ENCODE peak calls at places on chromosomes 3 and 15, in ten cellular contexts. O is IMR-90; Y is adrenal gland; C is tibial artery; S is PC-3; N is CD8-positive, alpha-beta T cell; W is H1; R is AG04450; D is cardiac muscle cell; Z is left ventricle myocardium inferior. F is an unnamed sample.
A peak's percentile ranks its signal among the peaks of the same experiment; 100 is the strongest.

GRCh38 chr3:190773948-190774347 is 88.5 kb downstream of the GMNC start:
- DNase-seq in Z (peak; percentile 22), D (no peak), S (no peak), Y (no peak), N (no peak), W (no peak), O (no peak), R (no peak), C (no peak), F (no peak)

GRCh38 chr3:147616998-147617619 is 207.9 kb downstream of the ZIC1 start:
- DNase-seq in Y (no peak), N (no peak), Z (no peak), W (no peak), C (no peak), D (peak; percentile 70), O (peak; percentile 12), S (peak; percentile 48), R (no peak), F (no peak)

GRCh38 chr3:128271536-128272332 is 118.5 kb downstream of the EEFSEC start:
- DNase-seq in O (no peak), N (peak; percentile 15), W (no peak), Y (no peak), S (no peak), C (no peak), Z (no peak), D (no peak), R (no peak), F (no peak)

GRCh38 chr15:27589782-27590181 is 509.3 kb downstream of the OCA2 start:
- DNase-seq in R (no peak), Z (no peak), N (no peak), Y (no peak), D (no peak), W (no peak), S (no peak), O (no peak), C (no peak), F (no peak)

GRCh38 chr3:52333869-52334557 is 17.9 kb downstream of the DNAH1 start:
- DNase-seq in S (peak; percentile 96), Y (no peak), C (no peak), Z (no peak), N (no peak), R (no peak), D (no peak), O (peak; percentile 35), W (no peak), F (no peak)

GRCh38 chr3:116339441-116340028 is 105.8 kb downstream of the LSAMP start:
- DNase-seq in D (no peak), R (peak; percentile 7), N (no peak), W (no peak), C (no peak), Z (peak; percentile 25), Y (peak; percentile 28), S (no peak), O (peak; percentile 88), F (no peak)

GRCh38 chr3:195616681-195617080 is 32.9 kb upstream of the APOD start:
- DNase-seq in Z (no peak), W (no peak), Y (no peak), C (no peak), D (no peak), N (no peak), O (no peak), R (no peak), S (no peak), F (no peak)

GRCh38 chr3:196268270-196269163 is 19.0 kb downstream of the PCYT1A start:
- DNase-seq in Y (no peak), N (no peak), C (no peak), O (peak; percentile 75), S (peak; percentile 91), D (no peak), W (peak; percentile 31), R (no peak), Z (no peak), F (no peak)

GRCh38 chr3:54965746-54966145 is 37.9 kb upstream of the LRTM1 start:
- DNase-seq in W (no peak), N (no peak), Y (peak; percentile 23), Z (no peak), D (no peak), R (peak; percentile 90), O (peak; percentile 95), S (no peak), C (no peak), F (no peak)

GRCh38 chr15:69998541-69999391 is 99.0 kb downstream of the TLE3 start:
- DNase-seq in C (no peak), N (no peak), R (no peak), Z (no peak), W (no peak), S (no peak), D (no peak), Y (no peak), O (no peak), F (no peak)

GRCh38 chr3:115217678-115218451 is 70.8 kb upstream of the ZBTB20 start:
- DNase-seq in Z (no peak), Y (peak; percentile 35), O (peak; percentile 71), W (peak; percentile 25), R (peak; percentile 47), D (peak; percentile 67), N (no peak), S (peak; percentile 72), C (no peak), F (no peak)

GRCh38 chr3:141796436-141797166 is 33.4 kb downstream of the GRK7 start:
- DNase-seq in D (no peak), Z (no peak), N (peak; percentile 74), Y (peak; percentile 13), C (no peak), S (no peak), O (no peak), W (no peak), R (no peak), F (peak; percentile 16)

GRCh38 chr3:46884427-46884826 is 6.9 kb downstream of the PTH1R start:
- DNase-seq in W (no peak), S (no peak), Y (no peak), C (no peak), D (no peak), O (no peak), R (no peak), N (no peak), Z (no peak), F (no peak)
- H3K27me3 ChIP-seq in W (peaks cover 50% of the 10 kb centered on the region), S (peaks cover 28% of the 10 kb centered on the region), Y (peaks cover 12% of the 10 kb centered on the region), C (no peaks in the 10 kb centered on the region), D (no peaks in the 10 kb centered on the region), O (peaks cover 78% of the 10 kb centered on the region), R (peaks cover 79% of the 10 kb centered on the region), N (peaks cover 20% of the 10 kb centered on the region), Z (peaks cover 43% of the 10 kb centered on the region), F (peaks cover 19% of the 10 kb centered on the region)

GRCh38 chr15:25061808-25062550 is 107.2 kb downstream of the SNRPN start:
- DNase-seq in Y (no peak), S (no peak), N (no peak), D (no peak), C (no peak), R (no peak), W (no peak), O (no peak), Z (no peak), F (peak; percentile 6)

GRCh38 chr15:25060996-25061620 is 106.3 kb downstream of the SNRPN start:
- DNase-seq in C (no peak), D (no peak), S (no peak), N (peak; percentile 27), R (no peak), Y (no peak), W (no peak), Z (no peak), O (no peak), F (peak; percentile 12)

GRCh38 chr15:25060472-25060803 is 105.7 kb downstream of the SNRPN start:
- DNase-seq in N (peak; percentile 15), S (no peak), Y (no peak), R (no peak), D (no peak), Z (no peak), C (no peak), O (no peak), W (no peak), F (no peak)

GRCh38 chr15:25065286-25065685 is 110.5 kb downstream of the SNRPN start:
- DNase-seq in Y (no peak), S (no peak), D (no peak), W (no peak), Z (no peak), R (no peak), O (no peak), C (no peak), N (no peak), F (peak; percentile 3)

DNA sequence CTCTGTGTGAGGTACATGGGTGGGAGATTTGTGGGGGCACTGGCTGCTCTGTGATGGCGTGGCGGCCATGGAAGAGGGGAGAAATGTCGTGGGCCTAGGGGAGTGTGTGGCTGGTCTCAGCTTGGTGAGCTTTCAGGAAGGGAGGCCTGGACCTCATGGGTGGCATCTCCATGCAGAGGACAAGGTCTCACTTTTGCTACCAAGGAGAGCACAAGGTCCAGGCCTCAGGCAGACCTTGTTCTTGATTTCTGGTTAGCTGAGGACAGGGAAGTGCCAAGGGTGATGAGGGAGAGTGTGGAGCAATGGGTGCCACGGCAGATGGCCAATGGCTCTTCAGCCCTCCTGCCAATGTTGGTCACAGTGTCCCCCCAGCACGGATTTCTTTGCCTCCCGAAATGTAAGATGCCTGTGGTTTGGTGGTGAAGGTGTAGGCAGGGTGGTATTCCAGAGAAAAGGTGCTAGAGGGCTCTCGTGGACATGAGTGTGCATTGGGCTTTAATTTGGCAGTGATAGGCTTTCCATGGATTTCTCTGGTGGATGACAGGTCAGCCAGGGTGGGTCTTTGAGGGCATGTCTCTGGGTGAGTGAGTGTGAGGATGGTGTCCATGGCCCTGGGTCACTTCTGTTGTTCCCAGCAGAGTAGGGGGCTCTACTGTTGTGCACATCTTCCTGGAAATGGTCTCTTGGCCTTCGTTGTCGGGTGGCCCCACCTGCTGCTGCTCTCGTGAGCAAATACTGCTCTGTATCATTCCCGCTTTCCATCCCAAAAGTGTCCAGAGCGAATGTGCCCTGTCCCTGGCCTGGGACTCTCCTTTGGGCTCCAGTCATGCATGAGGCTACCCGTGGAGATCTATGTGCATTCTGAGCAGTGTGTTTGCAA is 108.0 kb downstream of the SNRPN start:
- DNase-seq in O (no peak), Y (no peak), D (no peak), S (no peak), W (no peak), C (no peak), Z (no peak), N (no peak), R (no peak), F (peak; percentile 6)
- H3K9me3 ChIP-seq in O (peaks cover 100% of the 10 kb centered on the region), Y (no peaks in the 10 kb centered on the region), D (peaks cover 17% of the 10 kb centered on the region), S (peaks cover 71% of the 10 kb centered on the region), W (peaks cover 99% of the 10 kb centered on the region), C (peaks cover 100% of the 10 kb centered on the region), Z (peaks cover 100% of the 10 kb centered on the region), N (peaks cover 98% of the 10 kb centered on the region), R (peaks cover 100% of the 10 kb centered on the region), F (peaks cover 18% of the 10 kb centered on the region)

DNA sequence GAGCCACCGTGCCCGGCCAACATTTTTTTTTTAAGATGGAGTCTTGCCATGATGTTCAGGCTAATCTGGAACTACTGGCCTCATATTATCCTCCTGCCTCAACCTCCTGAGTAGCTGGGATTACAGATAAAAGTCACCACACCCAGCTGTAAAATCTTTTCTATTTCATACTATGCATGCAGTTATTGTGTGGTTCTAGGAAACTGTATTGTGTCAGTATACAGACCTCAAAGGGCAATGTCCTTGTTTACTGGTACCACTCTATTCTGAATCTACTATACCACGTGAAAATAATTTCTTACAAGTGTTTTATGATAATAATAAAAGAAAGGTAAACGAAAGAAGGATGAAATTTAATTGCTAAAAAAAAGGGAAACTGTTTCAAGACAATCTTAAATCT is 123.5 kb upstream of the PTX3 start:
- DNase-seq in C (no peak), R (no peak), W (no peak), O (no peak), Z (no peak), S (no peak), Y (no peak), N (no peak), D (no peak), F (no peak)
- H3K27me3 ChIP-seq in C (no peaks in the 10 kb centered on the region), R (no peaks in the 10 kb centered on the region), W (no peaks in the 10 kb centered on the region), O (no peaks in the 10 kb centered on the region), Z (no peaks in the 10 kb centered on the region), S (no peaks in the 10 kb centered on the region), Y (no peaks in the 10 kb centered on the region), N (no peaks in the 10 kb centered on the region), D (no peaks in the 10 kb centered on the region), F (no peaks in the 10 kb centered on the region)

GRCh38 chr15:25093455-25094029 is 138.8 kb downstream of the SNRPN start:
- DNase-seq in O (no peak), S (no peak), R (no peak), N (no peak), D (no peak), W (no peak), Y (no peak), C (no peak), Z (no peak), F (no peak)
- H3K9me3 ChIP-seq in O (peaks cover 37% of the 10 kb centered on the region), S (peaks cover 15% of the 10 kb centered on the region), R (peaks cover 37% of the 10 kb centered on the region), N (peaks cover 31% of the 10 kb centered on the region), D (no peaks in the 10 kb centered on the region), W (peaks cover 31% of the 10 kb centered on the region), Y (no peaks in the 10 kb centered on the region), C (peaks cover 87% of the 10 kb centered on the region), Z (peaks cover 100% of the 10 kb centered on the region), F (peaks cover 6% of the 10 kb centered on the region)

F was measured in gastrocnemius medialis.